ENCODE peak calls at places on chromosomes 2 and 18, in four cellular contexts. Z is prostate gland, E is bronchial epithelial cell, I is AG04450. M is an unnamed sample.

GRCh38 chr2:225355788-225356187 is 43.7 kb upstream of the NYAP2 start:
- DNase-seq in E (no peak), I (no peak), Z (no peak), M (no peak)

GRCh38 chr2:70132244-70133126 is 45.2 kb downstream of the PCBP1 start:
- DNase-seq in E (peak), Z (peak), I (no peak), M (no peak)

GRCh38 chr2:148515976-148516375 is 128.6 kb upstream of the EPC2 start:
- DNase-seq in E (no peak), I (peak), Z (no peak), M (peak)

GRCh38 chr2:16351541-16351940 is 314.1 kb downstream of the CYRIA start:
- DNase-seq in E (no peak), Z (no peak), I (no peak), M (no peak)

GRCh38 chr2:25305197-25305596 is 36.5 kb downstream of the DNMT3A start:
- DNase-seq in Z (no peak), I (no peak), E (no peak), M (no peak)

GRCh38 chr2:112201706-112202430 is 53.0 kb downstream of the ZC3H8 start:
- DNase-seq in I (no peak), Z (no peak), E (peak), M (no peak)

GRCh38 chr2:240349133-240350005 is 86.1 kb upstream of the GPC1 start:
- DNase-seq in I (no peak), E (no peak), Z (no peak), M (no peak)

GRCh38 chr2:241859436-241860183 is 916 bp upstream of the PDCD1 start:
- DNase-seq in I (no peak), Z (no peak), E (no peak), M (no peak)

GRCh38 chr2:120435671-120436459 is 89.9 kb downstream of the INHBB start:
- DNase-seq in E (no peak), Z (no peak), I (no peak), M (no peak)

GRCh38 chr2:128554151-128554769 is 235.6 kb upstream of the HS6ST1 start:
- DNase-seq in Z (no peak), I (no peak), E (no peak), M (no peak)
- H3K4me3 ChIP-seq in Z (no peak), I (no peak), E (no peak), M (no peak)

DNA sequence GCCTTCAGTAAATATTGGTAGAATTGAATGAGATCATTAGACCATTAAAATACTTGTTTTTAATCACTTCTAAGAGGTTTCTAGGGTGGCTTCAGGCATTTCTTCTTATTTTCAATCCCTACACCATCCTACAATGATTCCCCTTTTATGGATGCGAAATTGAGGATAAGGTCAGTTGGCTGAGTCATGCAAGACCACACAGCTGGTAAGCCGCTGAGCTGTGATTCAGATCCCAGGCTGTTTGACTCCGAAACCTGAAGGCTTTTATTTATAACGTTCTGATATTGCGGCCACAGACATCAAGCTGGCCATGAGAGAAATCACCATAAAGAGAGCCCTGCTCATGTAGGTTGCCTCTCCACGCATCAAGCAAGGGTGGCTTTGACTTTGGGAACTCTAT is 133.4 kb downstream of the VAPA start:
- DNase-seq in I (peak), E (no peak), Z (no peak), M (peak)
- H3K4me3 ChIP-seq in I (no peak), E (no peak), Z (no peak), M (no peak)

GRCh38 chr2:105801961-105802360 is 57.2 kb downstream of the NCK2 start:
- DNase-seq in E (no peak), I (no peak), Z (no peak), M (no peak)

GRCh38 chr2:105800953-105801635 is 56.4 kb downstream of the NCK2 start:
- DNase-seq in I (no peak), Z (no peak), E (no peak), M (no peak)

GRCh38 chr2:105802587-105802986 is 57.9 kb downstream of the NCK2 start:
- DNase-seq in E (peak), I (no peak), Z (no peak), M (no peak)

GRCh38 chr2:105798595-105798994 is 53.9 kb downstream of the NCK2 start:
- DNase-seq in I (no peak), Z (no peak), E (no peak), M (no peak)

DNA sequence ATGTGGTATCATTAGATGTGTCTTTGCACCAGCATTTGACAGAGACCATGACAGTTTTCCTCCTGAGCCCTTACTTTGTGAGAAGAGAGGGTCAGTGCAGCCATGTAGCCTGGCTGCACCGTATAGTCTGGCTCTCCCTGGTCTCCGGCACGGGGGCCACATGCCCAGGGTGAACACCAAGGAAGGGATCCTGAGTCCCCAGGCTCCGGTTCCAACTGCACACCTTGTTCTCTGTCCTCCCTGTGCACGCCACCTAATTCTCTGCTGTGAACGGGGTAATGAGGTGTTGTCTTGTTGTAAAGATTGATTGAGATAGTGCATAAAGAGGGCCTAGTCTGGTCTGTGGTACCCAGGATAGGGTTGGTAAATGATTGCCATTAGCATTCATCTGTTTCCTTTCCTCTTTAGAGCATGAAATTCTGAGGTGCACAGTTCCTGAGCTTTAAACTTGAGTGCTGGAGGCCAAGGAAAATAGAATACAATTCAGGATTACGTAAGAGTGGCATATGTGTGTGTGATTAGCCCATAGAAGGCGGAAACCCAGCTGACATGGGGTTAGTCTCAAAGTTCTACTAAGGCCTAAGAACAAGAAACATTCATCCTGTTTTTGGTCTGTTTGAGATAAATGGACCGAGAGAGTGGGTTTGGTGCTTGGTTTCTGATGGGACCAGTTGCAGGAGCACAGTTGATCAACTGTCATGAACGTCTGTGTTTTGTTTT is 55.5 kb downstream of the NCK2 start:
- DNase-seq in Z (no peak), E (no peak), I (no peak), M (peak)
- H3K4me3 ChIP-seq in Z (no peak), E (no peak), I (no peak), M (no peak)

DNA sequence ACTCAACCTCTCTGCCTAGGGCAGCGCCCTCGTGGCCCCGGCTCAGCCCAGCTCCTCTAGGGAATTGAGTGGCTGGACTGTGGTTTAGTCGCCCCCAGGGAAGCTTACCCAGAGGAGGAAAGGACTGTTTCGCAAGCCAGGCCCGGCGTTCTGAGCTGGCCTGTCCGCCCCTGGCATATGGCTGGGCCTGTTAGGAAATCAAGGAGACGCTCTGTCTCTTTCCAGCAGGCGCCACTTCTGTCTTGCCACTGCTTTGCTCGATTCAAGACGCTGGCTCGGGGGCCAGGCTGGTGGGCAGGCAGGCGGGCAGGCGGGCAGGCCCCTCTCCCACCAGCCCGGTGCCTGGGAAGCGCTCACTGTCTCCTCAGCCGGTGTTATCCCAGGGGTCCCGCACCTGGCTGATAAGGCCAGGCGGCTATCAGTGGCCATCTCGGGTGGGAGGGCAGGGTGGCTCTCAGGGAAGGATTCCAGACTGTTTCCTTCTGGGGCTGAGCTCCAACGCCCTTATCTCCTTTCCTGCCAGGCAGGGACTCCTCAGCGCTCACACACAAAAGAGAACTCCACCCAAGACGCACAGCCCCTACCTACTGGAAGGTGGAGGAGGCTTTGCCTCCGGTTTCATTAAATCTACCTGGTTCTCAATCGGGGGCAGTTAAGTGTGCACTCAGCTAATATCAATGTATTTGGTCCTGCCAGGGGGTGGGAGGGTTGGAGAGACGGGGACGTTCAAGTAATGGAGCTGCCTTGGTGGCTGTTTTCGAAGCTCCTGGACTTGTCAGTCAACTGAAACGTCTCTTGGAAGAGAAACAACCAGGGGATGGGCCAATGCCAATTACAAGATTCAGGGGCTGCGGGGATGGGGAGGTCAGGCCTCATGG is 109.1 kb downstream of the SMAD7 start:
- DNase-seq in Z (no peak), I (no peak), E (no peak), M (no peak)
- H3K4me3 ChIP-seq in Z (no peak), I (no peak), E (no peak), M (no peak)

GRCh38 chr18:12038082-12038660 is 55.5 kb upstream of the ANKRD62 start:
- DNase-seq in Z (no peak), I (no peak), E (peak), M (no peak)

GRCh38 chr18:12035481-12035880 is 54.2 kb downstream of the IMPA2 start:
- DNase-seq in Z (no peak), E (no peak), I (no peak), M (no peak)

GRCh38 chr18:12036201-12036751 is 55.0 kb downstream of the IMPA2 start:
- DNase-seq in E (peak), Z (no peak), I (no peak), M (no peak)

GRCh38 chr18:12041561-12041960 is 52.1 kb upstream of the ANKRD62 start:
- DNase-seq in E (peak), Z (no peak), I (peak), M (peak)

GRCh38 chr18:12038661-12039417 is 54.8 kb upstream of the ANKRD62 start:
- DNase-seq in E (peak), I (peak), Z (peak), M (no peak)
- H3K4me3 ChIP-seq in E (peak), I (peak), Z (peak), M (peak)

DNA sequence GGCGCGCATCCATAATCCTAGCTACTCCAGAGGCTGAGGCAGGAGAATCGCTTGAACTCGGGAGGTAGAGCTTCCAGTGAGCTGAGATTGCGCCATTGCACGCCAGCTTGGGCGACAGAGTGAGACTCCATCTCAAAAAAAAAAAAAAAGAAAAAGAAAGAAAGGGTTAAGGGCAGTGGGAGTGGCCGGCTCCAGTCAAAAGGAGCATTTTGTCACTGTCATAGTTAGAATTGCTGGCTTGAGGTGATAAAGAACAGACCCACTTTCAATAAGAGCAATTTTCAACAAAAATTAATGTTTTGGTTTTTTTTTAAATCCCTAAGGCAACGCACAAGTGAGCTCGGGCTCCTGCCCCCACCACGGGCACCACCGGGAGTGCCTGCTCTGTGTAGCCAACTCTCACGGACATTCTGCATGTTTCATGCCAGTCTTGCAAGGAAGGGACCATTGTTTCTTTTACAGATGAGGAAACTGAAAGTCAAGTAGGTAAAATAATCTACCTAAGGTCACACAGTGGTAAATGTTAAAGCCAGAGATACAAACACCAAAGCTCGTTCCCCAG is 8.5 kb downstream of the CIB4 start:
- DNase-seq in Z (no peak), E (no peak), I (no peak), M (no peak)
- H3K4me3 ChIP-seq in Z (no peak), E (no peak), I (no peak), M (no peak)

GRCh38 chr2:71456617-71457016 is 3.3 kb downstream of the DYSF start:
- DNase-seq in E (no peak), Z (no peak), I (no peak), M (no peak)

GRCh38 chr2:71454221-71455010 is 1.1 kb downstream of the DYSF start:
- DNase-seq in I (no peak), Z (no peak), E (no peak), M (no peak)

GRCh38 chr2:71453404-71454220 is at the start of gene DYSF:
- DNase-seq in I (no peak), E (peak), Z (no peak), M (no peak)

GRCh38 chr2:71455741-71456569 is 2.6 kb downstream of the DYSF start:
- DNase-seq in I (no peak), Z (no peak), E (no peak), M (no peak)

DNA sequence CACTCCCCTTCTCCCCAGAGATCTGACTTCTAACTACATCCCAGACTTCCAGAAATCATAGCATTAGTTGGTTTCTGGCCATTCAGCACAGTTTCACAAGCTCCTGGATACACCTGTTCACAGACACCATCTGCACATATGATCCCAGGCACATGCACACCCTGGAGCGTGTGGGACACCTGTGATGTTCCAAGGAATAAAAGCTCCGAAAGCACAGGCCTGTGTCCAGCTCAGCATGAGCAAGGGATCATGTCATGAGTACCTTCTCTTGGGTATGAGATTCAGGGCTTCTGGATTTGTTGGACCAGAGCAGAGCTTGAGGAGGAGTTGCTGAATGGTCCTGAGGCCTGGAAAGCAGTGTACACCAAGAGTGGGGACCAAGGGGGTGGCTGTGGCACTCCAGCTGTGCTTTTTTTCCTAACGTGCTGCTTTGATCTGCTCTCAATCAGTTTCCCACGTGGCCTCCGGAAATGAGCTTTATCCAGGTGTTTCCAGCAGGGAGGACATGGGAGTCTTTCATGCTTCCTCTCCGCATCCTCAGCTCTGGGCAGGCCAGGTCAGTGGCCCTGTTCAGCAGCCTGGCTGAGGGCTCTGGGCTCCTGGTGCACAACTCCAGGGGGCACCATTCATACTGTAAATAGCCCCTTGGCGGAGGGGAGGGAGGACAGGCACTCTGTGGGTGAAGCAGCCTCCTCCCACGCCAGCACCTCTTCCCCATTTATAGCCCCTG is 1.8 kb downstream of the DYSF start:
- DNase-seq in Z (no peak), E (no peak), I (no peak), M (no peak)
- H3K4me3 ChIP-seq in Z (no peak), E (no peak), I (no peak), M (no peak)

DNA sequence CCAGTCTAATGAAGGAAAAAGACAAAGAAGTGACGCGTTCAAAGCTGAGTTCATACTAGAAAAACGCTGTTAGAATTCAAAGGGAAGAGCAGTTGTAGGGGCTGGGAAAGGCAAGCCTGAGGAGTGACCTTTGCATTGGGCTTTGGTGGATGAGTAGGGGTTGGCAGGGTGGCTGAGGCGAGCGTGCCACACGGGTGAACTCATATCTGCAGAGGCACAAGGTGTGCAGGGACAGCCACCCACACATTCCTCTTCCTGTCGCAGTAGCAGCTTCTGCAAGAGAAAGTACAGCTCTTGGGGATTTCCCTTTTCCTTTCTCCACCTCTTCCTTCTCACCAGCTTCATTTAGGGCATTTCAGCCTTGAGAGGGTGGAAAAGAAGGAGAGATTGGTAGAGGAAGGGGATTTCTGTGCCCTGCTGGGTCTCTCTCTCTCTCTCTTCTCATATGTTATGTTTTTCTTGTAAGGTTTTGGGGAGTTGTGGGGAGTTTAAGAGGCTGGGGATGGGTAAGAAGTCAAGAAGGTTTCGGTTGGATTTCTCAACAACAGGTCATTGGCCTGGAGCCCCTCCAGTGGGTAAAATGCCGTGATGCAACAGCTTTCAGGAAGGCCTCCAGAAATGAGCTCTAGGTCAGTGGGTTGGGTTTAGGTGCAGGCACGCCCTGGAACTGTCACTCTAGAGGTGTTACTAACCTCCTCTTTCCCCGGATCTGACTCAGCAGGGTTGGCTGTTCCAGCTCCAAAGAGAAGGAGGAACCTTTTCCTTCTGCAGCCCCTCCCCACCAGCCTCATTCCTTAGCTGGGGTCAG is 40.1 kb downstream of the ODC1 start:
- DNase-seq in I (no peak), Z (peak), E (peak), M (peak)
- H3K4me3 ChIP-seq in I (no peak), Z (no peak), E (no peak), M (no peak)

GRCh38 chr2:181273986-181274385 is 183.2 kb upstream of the ITGA4 start:
- DNase-seq in E (no peak), Z (no peak), I (no peak), M (no peak)
- H3K4me3 ChIP-seq in E (no peak), Z (no peak), I (no peak), M (no peak)

GRCh38 chr2:230570987-230571386 is 141.7 kb upstream of the CAB39 start:
- DNase-seq in I (no peak), Z (no peak), E (no peak), M (no peak)

GRCh38 chr2:230578106-230578505 is 134.5 kb upstream of the CAB39 start:
- DNase-seq in Z (no peak), I (no peak), E (no peak), M (no peak)

DNA sequence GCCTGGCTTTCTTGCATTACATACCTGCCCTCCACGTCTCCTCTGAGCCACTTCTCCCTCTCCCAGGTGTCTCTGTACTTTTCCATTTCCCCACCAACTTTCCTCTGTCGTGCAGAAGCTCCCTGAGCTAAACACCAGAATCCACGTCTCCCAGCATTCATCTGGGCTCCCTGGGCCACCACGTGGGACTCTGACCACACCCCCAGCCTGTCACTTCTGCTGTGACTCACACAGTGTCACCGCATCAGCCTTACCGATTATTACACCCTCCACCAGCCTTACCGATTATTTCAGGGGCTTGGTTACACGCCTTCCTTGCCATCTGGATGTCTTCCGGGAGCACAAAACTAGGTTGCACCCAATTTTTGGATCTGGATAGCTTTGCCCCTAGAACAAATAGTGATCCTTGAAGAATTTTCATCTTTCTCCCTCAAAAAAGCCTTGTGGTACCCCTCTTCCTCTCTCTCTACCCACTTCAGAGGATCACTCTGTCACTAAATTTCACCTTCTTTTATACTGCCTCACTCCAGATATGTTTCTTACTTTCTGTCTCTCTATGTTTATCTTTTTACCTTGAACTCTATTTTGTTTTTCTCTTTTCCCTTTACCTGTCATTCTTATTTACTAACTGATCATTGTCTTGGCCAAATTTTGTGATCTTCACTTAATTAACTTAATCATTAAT is 136.9 kb upstream of the CAB39 start:
- DNase-seq in E (no peak), I (no peak), Z (no peak), M (no peak)
- H3K4me3 ChIP-seq in E (no peak), I (no peak), Z (no peak), M (no peak)

M was measured in skeletal muscle cell.